ENCODE peak calls at places on chromosomes 11 and 22, in four cellular contexts. F, K, S and Q are unnamed samples.

GRCh38 chr11:10113852-10114251 is 180.2 kb downstream of the SBF2 start:
- DNase-seq in F (no peak), K (no peak), S (no peak), Q (no peak)

GRCh38 chr22:23536821-23537345 is 43.2 kb downstream of the IGLL1 start:
- DNase-seq in F (no peak), K (no peak), S (no peak), Q (peak)

GRCh38 chr22:46443850-46444389 is 93.5 kb downstream of the CELSR1 start:
- DNase-seq in F (no peak), K (no peak), S (no peak), Q (no peak)

GRCh38 chr11:126415669-126416420 is 60.4 kb downstream of the ST3GAL4 start:
- DNase-seq in F (no peak), K (no peak), S (no peak), Q (peak)

GRCh38 chr11:17544181-17544622 is at the start of gene USH1C:
- DNase-seq in F (peak), K (no peak), S (no peak), Q (no peak)

GRCh38 chr11:24496728-24497396 is at the start of gene LUZP2:
- DNase-seq in F (peak), K (peak), S (no peak), Q (peak)

GRCh38 chr11:7657306-7658025 is 15.8 kb downstream of the CYB5R2 start:
- DNase-seq in F (peak), K (no peak), S (peak), Q (peak)

GRCh38 chr11:111937859-111938258 is 716 bp downstream of the DIXDC1 start:
- DNase-seq in F (no peak), K (no peak), S (no peak), Q (no peak)

GRCh38 chr11:132779487-132779886 is 752.8 kb downstream of the OPCML start:
- DNase-seq in F (no peak), K (no peak), S (no peak), Q (no peak)

GRCh38 chr22:17861909-17862308 is 87.6 kb upstream of the BID start:
- DNase-seq in F (no peak), K (no peak), S (no peak), Q (no peak)

GRCh38 chr11:2312232-2313042 is 10.6 kb downstream of the TSPAN32 start:
- DNase-seq in F (no peak), K (no peak), S (no peak), Q (no peak)

GRCh38 chr22:47286590-47286989 is 524.1 kb downstream of the TBC1D22A start:
- DNase-seq in F (no peak), K (no peak), S (no peak), Q (peak)

GRCh38 chr11:102410382-102410784 is 42.2 kb downstream of the TMEM123 start:
- DNase-seq in F (no peak), K (no peak), S (no peak), Q (no peak)

GRCh38 chr22:26017932-26018331 is 151.3 kb upstream of the SEZ6L start:
- DNase-seq in F (no peak), K (no peak), S (no peak), Q (no peak)

GRCh38 chr22:46290843-46291785 is 5.6 kb upstream of the GTSE1 start:
- DNase-seq in F (no peak), K (no peak), S (no peak), Q (no peak)

GRCh38 chr11:62122076-62122475 is 1.7 kb upstream of the INCENP start:
- DNase-seq in F (no peak), K (no peak), S (no peak), Q (peak)

GRCh38 chr11:488579-488978 is 18.5 kb downstream of the RNH1 start:
- DNase-seq in F (no peak), K (no peak), S (no peak), Q (no peak)

GRCh38 chr11:565921-566509 is 5.2 kb downstream of the RASSF7 start:
- DNase-seq in F (no peak), K (no peak), S (no peak), Q (no peak)

GRCh38 chr11:34633990-34634725 is 13.3 kb downstream of the EHF start:
- DNase-seq in F (no peak), K (no peak), S (no peak), Q (no peak)

GRCh38 chr11:120170741-120171261 is 32.9 kb upstream of the TRIM29 start:
- DNase-seq in F (no peak), K (no peak), S (no peak), Q (no peak)

GRCh38 chr11:130216591-130217132 is 57.1 kb downstream of the ST14 start:
- DNase-seq in F (no peak), K (no peak), S (no peak), Q (no peak)

GRCh38 chr11:44628730-44629361 is 63.4 kb downstream of the CD82 start:
- DNase-seq in F (no peak), K (no peak), S (no peak), Q (no peak)

GRCh38 chr11:100741866-100742625 is 55.0 kb downstream of the ARHGAP42 start:
- DNase-seq in F (no peak), K (no peak), S (no peak), Q (no peak)

GRCh38 chr11:119148855-119149370 is at the start of gene ABCG4:
- DNase-seq in F (no peak), K (no peak), S (no peak), Q (no peak)

GRCh38 chr11:134328433-134328832 is 3.4 kb upstream of the GLB1L2 start:
- DNase-seq in F (no peak), K (no peak), S (no peak), Q (no peak)

GRCh38 chr22:27386186-27386585 is 415.4 kb downstream of the MN1 start:
- DNase-seq in F (no peak), K (no peak), S (no peak), Q (no peak)

GRCh38 chr11:976431-977160 is 50.9 kb downstream of the AP2A2 start:
- DNase-seq in F (no peak), K (no peak), S (no peak), Q (no peak)

GRCh38 chr11:125257185-125257584 is 92.6 kb downstream of the PKNOX2 start:
- DNase-seq in F (no peak), K (no peak), S (no peak), Q (no peak)

GRCh38 chr11:117200813-117201515 is 1.8 kb downstream of the TAGLN start:
- DNase-seq in F (no peak), K (no peak), S (no peak), Q (no peak)

GRCh38 chr22:39776295-39776694 is 117.3 kb downstream of the ENTHD1 start:
- DNase-seq in F (no peak), K (no peak), S (no peak), Q (no peak)